ENCODE peak calls at places on chromosomes 11 and 22, in eight cellular contexts. D is fibroblast of lung, A is ovary, H is tibial artery, L is brain microvascular endothelial cell, R is endodermal cell, E is psoas muscle, Y is testis. K is an unnamed sample.

GRCh38 chr22:36541831-36542391 is 12.9 kb upstream of the EIF3D start:
- DNase-seq in A (no peak), R (no peak), H (no peak), Y (no peak), E (no peak), D (peak), L (peak), K (no peak)

GRCh38 chr11:57324154-57324885 is 432 bp downstream of the TNKS1BP1 start:
- DNase-seq in L (peak), H (no peak), D (peak), E (peak), R (peak), A (peak), Y (peak), K (peak)

GRCh38 chr11:11973361-11973800 is 35.0 kb downstream of the DKK3 start:
- DNase-seq in H (peak), L (no peak), E (peak), R (peak), Y (peak), A (peak), D (peak), K (no peak)

GRCh38 chr22:17733484-17733883 is 40.8 kb downstream of the BID start:
- DNase-seq in E (no peak), A (no peak), R (no peak), H (no peak), D (no peak), Y (no peak), L (no peak), K (no peak)

GRCh38 chr11:35464308-35464707 is 45.0 kb upstream of the SLC1A2 start:
- DNase-seq in Y (no peak), L (no peak), E (no peak), D (peak), R (no peak), A (no peak), H (no peak), K (no peak)

GRCh38 chr22:43555561-43556515 is 144.0 kb downstream of the MPPED1 start:
- DNase-seq in H (no peak), L (no peak), R (peak), E (no peak), Y (no peak), D (no peak), A (no peak), K (peak)

GRCh38 chr11:36399745-36400144 is 103.7 kb downstream of the PRR5L start:
- DNase-seq in Y (no peak), L (no peak), A (no peak), R (peak), D (no peak), E (no peak), H (no peak), K (peak)

GRCh38 chr11:69498614-69499175 is 17.2 kb downstream of the LINC01488 start:
- DNase-seq in D (no peak), A (peak), E (no peak), Y (no peak), R (no peak), H (no peak), L (no peak), K (no peak)

GRCh38 chr11:114399903-114400221 is 449 bp downstream of the C11orf71 start:
- DNase-seq in H (peak), Y (no peak), L (no peak), R (peak), A (no peak), D (no peak), E (peak), K (no peak)

GRCh38 chr11:122656631-122657101 is 1.1 kb downstream of the UBASH3B start:
- DNase-seq in Y (peak), E (peak), R (peak), A (peak), L (no peak), D (peak), H (peak), K (peak)

GRCh38 chr22:21760640-21761039 is 25.0 kb upstream of the YPEL1 start:
- DNase-seq in A (no peak), D (peak), R (no peak), H (no peak), L (peak), Y (no peak), E (no peak), K (no peak)

GRCh38 chr22:50027639-50028537 is 15.3 kb upstream of the IL17REL start:
- DNase-seq in D (peak), H (no peak), L (no peak), R (no peak), Y (no peak), E (no peak), A (peak), K (peak)

GRCh38 chr22:35482974-35483373 is 57.7 kb upstream of the RASD2 start:
- DNase-seq in E (no peak), H (no peak), Y (no peak), L (no peak), R (no peak), D (no peak), A (no peak), K (no peak)

GRCh38 chr22:32323513-32324164 is 34.0 kb upstream of the RFPL3 start:
- DNase-seq in Y (peak), L (no peak), D (no peak), E (no peak), H (no peak), A (no peak), R (peak), K (no peak)

GRCh38 chr11:77821349-77821851 is 456 bp downstream of the AAMDC start:
- DNase-seq in R (no peak), E (peak), D (peak), A (peak), Y (peak), L (peak), H (peak), K (peak)

GRCh38 chr22:19810381-19811141 is 44.1 kb downstream of the GNB1L start:
- DNase-seq in H (no peak), L (peak), Y (peak), A (peak), D (peak), R (peak), E (no peak), K (no peak)

GRCh38 chr11:47248664-47249377 is at the start of gene ACP2:
- DNase-seq in D (peak), R (peak), A (peak), H (peak), Y (peak), E (peak), L (peak), K (peak)
- TF ChIP-seq CTCF in D (peak), R (peak), A (no peak), H (no peak), Y (no peak), E (no peak), L (peak), K (peak)

GRCh38 chr11:34425863-34426262 is 12.9 kb upstream of the CAT start:
- DNase-seq in D (no peak), Y (no peak), E (no peak), R (no peak), L (no peak), A (no peak), H (no peak), K (no peak)
- H3K27ac ChIP-seq in D (no peak), Y (no peak), E (no peak), R (no peak), L (no peak), A (no peak), H (no peak), K (no peak)

GRCh38 chr11:111932605-111932938 is 4.6 kb upstream of the DIXDC1 start:
- DNase-seq in H (no peak), L (no peak), E (no peak), Y (no peak), R (no peak), D (no peak), A (no peak), K (no peak)
- H3K4me3 ChIP-seq in H (no peak), L (no peak), E (no peak), Y (no peak), R (no peak), D (no peak), A (no peak), K (no peak)

GRCh38 chr11:48210052-48210451 is 6.6 kb upstream of the OR4B1 start:
- DNase-seq in E (no peak), D (no peak), L (peak), H (no peak), Y (no peak), R (peak), A (no peak), K (no peak)
- TF ChIP-seq CTCF in E (no peak), D (no peak), L (peak), H (no peak), Y (no peak), R (peak), A (no peak), K (no peak)

GRCh38 chr11:63698976-63699733 is 17.9 kb downstream of the RTN3 start:
- DNase-seq in R (no peak), L (no peak), Y (no peak), A (no peak), H (no peak), D (no peak), E (no peak), K (no peak)
- H3K27ac ChIP-seq in R (no peak), L (no peak), Y (no peak), A (no peak), H (no peak), D (no peak), E (no peak), K (no peak)

GRCh38 chr11:76638267-76639197 is 32.0 kb downstream of the LRRC32 start:
- DNase-seq in Y (no peak), H (no peak), L (no peak), D (no peak), A (no peak), E (no peak), R (peak), K (peak)
- H3K4me3 ChIP-seq in Y (no peak), H (no peak), L (no peak), D (no peak), A (no peak), E (no peak), R (no peak), K (no peak)

GRCh38 chr11:61751384-61751783 is 1.1 kb upstream of the MYRF start:
- DNase-seq in R (no peak), H (no peak), E (no peak), L (no peak), A (peak), Y (peak), D (no peak), K (no peak)

GRCh38 chr11:61753672-61754071 is 1.2 kb downstream of the MYRF start:
- DNase-seq in H (no peak), D (no peak), Y (no peak), E (no peak), L (no peak), A (no peak), R (no peak), K (no peak)

GRCh38 chr11:61750631-61751273 is 1.7 kb upstream of the MYRF start:
- DNase-seq in L (no peak), D (no peak), R (no peak), E (no peak), H (no peak), A (no peak), Y (no peak), K (no peak)

GRCh38 chr11:61752925-61753551 is 602 bp downstream of the MYRF start:
- DNase-seq in L (no peak), A (no peak), Y (no peak), E (no peak), R (no peak), H (no peak), D (no peak), K (no peak)

DNA sequence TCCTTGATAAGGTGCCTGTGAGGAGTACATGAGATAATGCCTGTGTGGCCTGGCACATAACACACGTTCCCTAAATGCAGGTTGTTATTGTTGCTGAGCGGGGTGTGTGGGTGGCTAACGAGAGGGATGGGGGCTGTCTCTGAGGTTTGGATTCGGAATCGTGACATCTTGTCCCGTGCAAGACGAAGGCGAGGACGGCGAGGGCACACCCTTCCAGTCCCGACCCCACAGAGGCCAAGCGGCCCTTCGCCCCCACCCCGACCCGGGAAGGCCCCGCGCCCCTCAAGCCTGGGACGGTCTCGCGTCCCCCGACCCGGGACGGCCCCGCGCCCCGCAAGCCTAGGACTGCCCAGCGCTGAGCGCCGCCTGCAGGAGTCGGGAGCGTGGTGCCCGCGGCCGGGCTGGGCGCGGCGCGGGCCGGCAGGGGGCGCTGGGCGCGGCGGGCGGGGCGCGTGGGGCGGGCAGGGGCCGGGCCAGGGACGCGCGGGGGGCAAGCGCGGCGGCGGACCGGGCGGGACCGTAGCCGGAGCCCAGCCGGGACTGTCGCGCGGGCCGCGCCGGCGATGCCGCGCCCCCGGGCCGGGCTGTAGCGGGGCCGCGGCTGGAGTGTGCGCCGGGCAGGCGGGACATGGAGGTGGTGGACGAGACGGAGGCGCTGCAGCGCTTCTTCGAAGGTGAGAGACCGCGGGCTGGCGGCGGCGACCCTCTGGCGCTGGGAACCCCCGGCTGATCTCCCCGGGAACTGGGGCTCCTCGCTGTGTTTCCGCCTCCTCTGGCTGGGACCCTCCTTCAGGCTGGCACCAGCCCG is at the start of gene MYRF:
- DNase-seq in A (peak), H (no peak), D (no peak), Y (peak), R (peak), L (no peak), E (peak), K (peak)
- TF ChIP-seq CTCF in A (peak), H (peak), D (peak), Y (peak), R (peak), L (peak), E (peak), K (peak)

GRCh38 chr11:64230209-64230984 is at the start of gene DNAJC4:
- DNase-seq in L (peak), H (peak), E (peak), R (peak), D (peak), Y (peak), A (peak), K (peak)

GRCh38 chr11:64229959-64230208 is 464 bp upstream of the DNAJC4 start:
- DNase-seq in Y (no peak), R (no peak), L (no peak), A (no peak), D (no peak), E (no peak), H (no peak), K (no peak)

GRCh38 chr11:64231536-64231935 is 1.2 kb downstream of the DNAJC4 start:
- DNase-seq in A (no peak), H (no peak), Y (no peak), D (no peak), L (no peak), E (no peak), R (no peak), K (no peak)

GRCh38 chr11:64232182-64233018 is 2.0 kb upstream of the VEGFB start:
- DNase-seq in Y (no peak), H (no peak), R (no peak), A (no peak), D (no peak), E (no peak), L (no peak), K (no peak)

DNA sequence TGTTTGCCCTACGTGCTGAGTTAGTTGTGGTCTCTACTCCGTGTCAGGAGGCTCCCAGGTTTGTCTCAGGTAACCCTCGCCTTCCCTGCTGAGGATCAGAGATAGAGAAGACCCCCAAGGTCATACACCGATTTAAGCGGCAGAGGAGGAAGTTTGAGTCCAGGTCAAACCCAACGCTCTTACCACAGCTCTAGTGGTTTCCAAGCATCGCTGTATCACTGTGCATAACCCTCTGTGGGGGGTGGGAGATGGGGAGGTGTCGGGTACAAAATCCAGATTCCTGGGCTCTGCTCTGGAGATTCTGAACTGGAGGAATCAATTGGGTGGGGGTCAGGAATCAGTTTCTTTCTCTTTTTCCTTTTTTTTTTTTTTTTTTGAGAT is 627 bp downstream of the DNAJC4 start:
- DNase-seq in R (no peak), Y (no peak), D (no peak), L (no peak), A (no peak), E (no peak), H (no peak), K (no peak)
- H3K27ac ChIP-seq in R (no peak), Y (peak), D (no peak), L (no peak), A (peak), E (peak), H (peak), K (peak)

K was measured in Peyer's patch.